ENCODE peak calls at places on chromosomes 11 and 22, in nine cellular contexts. U is H1; J is iris pigment epithelial cell; R is non-pigmented ciliary epithelial cell; D is EL; H is epithelial cell of esophagus; S is fibroblast of lung; Y is endothelial cell; T is stimulated activated CD4-positive, alpha-beta T cell treated with anti-CD3 and anti-CD28 coated beads, TNF-alpha, amount 100 ng/mL, for 48 hours. N is an unnamed sample.

GRCh38 chr22:48707749-48708557 is 1119.7 kb downstream of the BRD1 start:
- DNase-seq in U (no peak), J (no peak), R (no peak), D (no peak), H (no peak), S (no peak), Y (no peak), T (no peak), N (no peak)

GRCh38 chr22:39129746-39130145 is 22.7 kb downstream of the CBX7 start:
- DNase-seq in U (no peak), J (no peak), R (no peak), D (no peak), H (no peak), S (no peak), Y (no peak), T (no peak), N (no peak)

GRCh38 chr11:64925536-64926449 is 1.3 kb downstream of the PPP2R5B start:
- DNase-seq in U (no peak), J (no peak), R (no peak), D (no peak), H (no peak), S (no peak), Y (no peak), T (no peak), N (no peak)

GRCh38 chr22:31616315-31616980 is 45.6 kb downstream of the PISD start:
- DNase-seq in U (no peak), J (no peak), R (no peak), D (no peak), H (no peak), S (no peak), Y (no peak), T (no peak), N (no peak)

GRCh38 chr11:95592455-95592854 is 197.1 kb downstream of the FAM76B start:
- DNase-seq in U (no peak), J (peak), R (no peak), D (no peak), H (no peak), S (peak), Y (no peak), T (no peak), N (peak)

GRCh38 chr22:32880061-32880460 is 78.6 kb downstream of the TIMP3 start:
- DNase-seq in U (no peak), J (peak), R (no peak), D (peak), H (peak), S (peak), Y (no peak), T (no peak), N (no peak)

GRCh38 chr11:59429924-59430516 is 3.8 kb upstream of the OR5A2 start:
- DNase-seq in U (no peak), J (peak), R (peak), D (peak), H (peak), S (peak), Y (peak), T (peak), N (peak)

GRCh38 chr11:92317222-92317621 is 92.6 kb downstream of the FAT3 start:
- DNase-seq in U (no peak), J (no peak), R (no peak), D (no peak), H (no peak), S (no peak), Y (no peak), T (no peak), N (no peak)